ENCODE peak calls at places on chromosomes 4 and X, in four cellular contexts. F is right lobe of liver, I is left lung, B is PC-3. W is an unnamed sample.
A peak's percentile ranks its signal among the peaks of the same experiment; 100 is the strongest.

GRCh38 chr4:45030059-45030458 is 303.7 kb upstream of the GNPDA2 start:
- ATAC-seq in F (no peak), I (no peak), B (no peak), W (no peak)

GRCh38 chr4:22689428-22689827 is 3.3 kb upstream of the GBA3 start:
- ATAC-seq in F (no peak), I (no peak), B (no peak), W (no peak)

GRCh38 chr4:6907658-6908191 is 1.9 kb upstream of the TBC1D14 start:
- ATAC-seq in F (no peak), I (peak; percentile 14), B (no peak), W (no peak)

GRCh38 chr4:140308366-140309123 is 64.9 kb upstream of the SCOC start:
- ATAC-seq in F (peak; percentile 62), I (peak; percentile 37), B (no peak), W (peak; percentile 90)

GRCh38 chr4:119209077-119209476 is 3.4 kb upstream of the USP53 start:
- ATAC-seq in F (no peak), I (no peak), B (peak; percentile 37), W (no peak)

GRCh38 chrX:7149421-7149820 is 1.5 kb upstream of the PUDP start:
- ATAC-seq in F (no peak), I (no peak), B (no peak), W (no peak)

GRCh38 chrX:25005382-25006185 is 10.2 kb downstream of the ARX start:
- ATAC-seq in F (no peak), I (no peak), B (no peak), W (no peak)

GRCh38 chr4:152508818-152509217 is 27.1 kb downstream of the FBXW7 start:
- ATAC-seq in F (no peak), I (no peak), B (no peak), W (no peak)

GRCh38 chr4:9904976-9905587 is 116.2 kb downstream of the SLC2A9 start:
- ATAC-seq in F (no peak), I (no peak), B (no peak), W (no peak)

GRCh38 chr4:52266537-52267137 is 215.5 kb downstream of the SPATA18 start:
- ATAC-seq in F (no peak), I (no peak), B (no peak), W (no peak)

GRCh38 chr4:119135721-119136121 is at the start of gene MYOZ2:
- ATAC-seq in F (no peak), I (no peak), B (peak; percentile 53), W (no peak)

GRCh38 chrX:87664381-87664780 is 146.8 kb downstream of the KLHL4 start:
- ATAC-seq in F (peak; percentile 76), I (peak; percentile 61), B (peak; percentile 65), W (no peak)

GRCh38 chr4:8586671-8587468 is 5.7 kb upstream of the CPZ start:
- ATAC-seq in F (peak; percentile 28), I (no peak), B (peak; percentile 75), W (no peak)

GRCh38 chrX:13607356-13607995 is 38.1 kb downstream of the EGFL6 start:
- ATAC-seq in F (no peak), I (no peak), B (no peak), W (no peak)

GRCh38 chr4:182644326-182645050 is 272.7 kb downstream of the DCTD start:
- ATAC-seq in F (no peak), I (no peak), B (no peak), W (no peak)

GRCh38 chr4:106222548-106222947 is 93.5 kb downstream of the TBCK start:
- ATAC-seq in F (no peak), I (no peak), B (no peak), W (no peak)

GRCh38 chr4:38752393-38752961 is 30.3 kb downstream of the TLR10 start:
- ATAC-seq in F (peak; percentile 48), I (peak; percentile 35), B (no peak), W (no peak)

GRCh38 chr4:70613182-70613892 is 15.2 kb upstream of the ENAM start:
- ATAC-seq in F (no peak), I (no peak), B (no peak), W (no peak)

GRCh38 chrX:78945186-78945912 is at the start of gene P2RY10:
- ATAC-seq in F (no peak), I (no peak), B (no peak), W (no peak)

GRCh38 chr4:102543030-102543505 is 41.9 kb downstream of the NFKB1 start:
- ATAC-seq in F (no peak), I (no peak), B (no peak), W (no peak)

GRCh38 chrX:22147214-22147613 is 115.1 kb downstream of the PHEX start:
- ATAC-seq in F (no peak), I (no peak), B (no peak), W (no peak)

GRCh38 chr4:168647976-168648375 is 151.1 kb downstream of the PALLD start:
- ATAC-seq in F (no peak), I (no peak), B (no peak), W (no peak)

GRCh38 chr4:11722218-11722617 is 293.5 kb upstream of the HS3ST1 start:
- ATAC-seq in F (no peak), I (no peak), B (peak; percentile 35), W (no peak)

GRCh38 chr4:154010377-154010776 is 221.5 kb upstream of the SFRP2 start:
- ATAC-seq in F (no peak), I (peak; percentile 40), B (no peak), W (peak; percentile 74)

GRCh38 chr4:147933316-147933715 is 201.4 kb downstream of the ARHGAP10 start:
- ATAC-seq in F (no peak), I (no peak), B (no peak), W (no peak)

GRCh38 chr4:53103489-53103888 is 241.4 kb downstream of the RASL11B start:
- ATAC-seq in F (peak; percentile 68), I (no peak), B (no peak), W (no peak)

GRCh38 chr4:72665376-72665978 is 96.5 kb upstream of the ADAMTS3 start:
- ATAC-seq in F (no peak), I (no peak), B (no peak), W (no peak)

GRCh38 chr4:19739101-19739651 is 512.5 kb upstream of the SLIT2 start:
- ATAC-seq in F (no peak), I (peak; percentile 93), B (peak; percentile 96), W (no peak)

GRCh38 chr4:143443728-143444127 is 69.8 kb upstream of the SMARCA5 start:
- ATAC-seq in F (no peak), I (no peak), B (no peak), W (no peak)

GRCh38 chr4:103936653-103937145 is 216.9 kb upstream of the TACR3 start:
- ATAC-seq in F (no peak), I (no peak), B (no peak), W (no peak)

GRCh38 chr4:16852644-16853043 is 45.8 kb downstream of the LDB2 start:
- ATAC-seq in F (no peak), I (no peak), B (no peak), W (no peak)

GRCh38 chr4:16858275-16858752 is 40.1 kb downstream of the LDB2 start:
- ATAC-seq in F (peak; percentile 68), I (peak; percentile 51), B (no peak), W (peak; percentile 67)

GRCh38 chr4:16852168-16852567 is 46.3 kb downstream of the LDB2 start:
- ATAC-seq in F (peak; percentile 24), I (no peak), B (no peak), W (no peak)

GRCh38 chr4:16857425-16857824 is 41.0 kb downstream of the LDB2 start:
- ATAC-seq in F (no peak), I (no peak), B (no peak), W (no peak)

GRCh38 chr4:16853653-16854052 is 44.8 kb downstream of the LDB2 start:
- ATAC-seq in F (no peak), I (no peak), B (no peak), W (no peak)
- H3K4me1 ChIP-seq in F (no peaks in the 10 kb centered on the region), I (no peaks in the 10 kb centered on the region), B (no peaks in the 10 kb centered on the region), W (peaks cover 15% of the 10 kb centered on the region)

GRCh38 chr4:158861766-158862165 is 92.9 kb downstream of the FNIP2 start:
- ATAC-seq in F (no peak), I (no peak), B (no peak), W (no peak)

GRCh38 chr4:158861281-158861680 is 92.5 kb downstream of the FNIP2 start:
- ATAC-seq in F (no peak), I (no peak), B (no peak), W (no peak)

GRCh38 chr4:158858410-158859189 is 89.8 kb downstream of the FNIP2 start:
- ATAC-seq in F (peak; percentile 64), I (no peak), B (no peak), W (no peak)

GRCh38 chr4:158859661-158860060 is 90.8 kb downstream of the FNIP2 start:
- ATAC-seq in F (no peak), I (no peak), B (no peak), W (no peak)

GRCh38 chr4:158860856-158861255 is 92.0 kb downstream of the FNIP2 start:
- ATAC-seq in F (peak; percentile 51), I (no peak), B (no peak), W (no peak)
- H3K36me3 ChIP-seq in F (no peaks in the 10 kb centered on the region), I (peaks cover 52% of the 10 kb centered on the region), B (no peaks in the 10 kb centered on the region), W (peaks cover 8% of the 10 kb centered on the region)

GRCh38 chr4:1775731-1776500 is 17.2 kb upstream of the FGFR3 start:
- ATAC-seq in F (peak; percentile 33), I (no peak), B (no peak), W (no peak)
- H3K4me3 ChIP-seq in F (no peak overlapping the region), I (no peak overlapping the region), B (no peak overlapping the region), W (no peak overlapping the region)

DNA sequence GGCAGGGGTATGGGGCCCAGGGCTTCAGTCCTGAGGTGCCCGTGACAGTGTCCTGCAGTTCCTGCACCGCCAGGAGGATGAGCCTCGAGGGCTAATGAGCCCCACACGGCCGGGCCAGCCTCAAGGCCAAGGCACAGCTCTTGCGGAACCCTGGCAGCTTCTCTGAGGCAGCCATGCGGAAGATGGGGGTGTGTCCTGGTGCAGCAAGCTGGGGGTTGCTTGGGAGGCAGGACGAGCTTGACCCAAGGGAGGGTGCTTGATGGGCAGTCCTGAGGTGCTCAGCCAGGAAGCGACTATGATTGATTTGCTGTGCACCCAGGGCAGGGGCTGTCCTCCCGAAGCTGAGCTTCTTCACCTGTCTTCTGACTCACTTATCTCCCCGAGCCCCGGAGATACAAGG is 9.1 kb upstream of the FGFR3 start:
- ATAC-seq in F (no peak), I (no peak), B (no peak), W (no peak)
- H3K4me1 ChIP-seq in F (no peaks in the 10 kb centered on the region), I (no peaks in the 10 kb centered on the region), B (no peaks in the 10 kb centered on the region), W (peaks cover 9% of the 10 kb centered on the region)

GRCh38 chr4:186651624-186652023 is 72.0 kb downstream of the FAT1 start:
- ATAC-seq in F (peak; percentile 33), I (peak; percentile 56), B (no peak), W (peak; percentile 88)
- H3K36me3 ChIP-seq in F (no peaks in the 10 kb centered on the region), I (no peaks in the 10 kb centered on the region), B (no peaks in the 10 kb centered on the region), W (no peaks in the 10 kb centered on the region)

GRCh38 chr4:1002131-1002630 is 9.0 kb upstream of the SLC26A1 start:
- ATAC-seq in F (peak; percentile 26), I (peak; percentile 60), B (no peak), W (peak; percentile 42)

GRCh38 chr4:1000686-1001260 is 7.6 kb upstream of the SLC26A1 start:
- ATAC-seq in F (no peak), I (no peak), B (no peak), W (no peak)

GRCh38 chr4:999863-1000425 is 6.7 kb upstream of the SLC26A1 start:
- ATAC-seq in F (no peak), I (no peak), B (no peak), W (no peak)

GRCh38 chr4:1002631-1003251 is 8.7 kb upstream of the FGFRL1 start:
- ATAC-seq in F (no peak), I (no peak), B (no peak), W (no peak)

GRCh38 chr4:1001561-1002130 is 8.4 kb upstream of the SLC26A1 start:
- ATAC-seq in F (no peak), I (no peak), B (no peak), W (no peak)
- H3K4me3 ChIP-seq in F (no peak overlapping the region), I (no peak overlapping the region), B (no peak overlapping the region), W (no peak overlapping the region)